ENCODE peak calls at places on chromosomes 5 and 9, in five cellular contexts. Q, R, D, Y and N are unnamed samples.
A peak's percentile ranks its signal among the peaks of the same experiment; 100 is the strongest.

GRCh38 chr5:160330212-160330611 is 17.8 kb upstream of the CCNJL start:
- DNase-seq in D (no peak), Y (no peak), R (no peak), Q (no peak), N (no peak)

GRCh38 chr5:31385774-31386537 is 145.9 kb downstream of the DROSHA start:
- DNase-seq in R (no peak), Y (no peak), D (no peak), Q (no peak), N (no peak)

GRCh38 chr5:132446621-132447020 is 44.0 kb downstream of the IRF1 start:
- DNase-seq in Q (no peak), R (no peak), D (no peak), Y (peak; percentile 89), N (peak; percentile 83)

GRCh38 chr5:71778678-71779276 is 59.7 kb downstream of the CARTPT start:
- DNase-seq in D (peak; percentile 23), R (peak; percentile 9), Q (peak; percentile 25), Y (no peak), N (no peak)

GRCh38 chr5:61304611-61305369 is 27.3 kb upstream of the ZSWIM6 start:
- DNase-seq in D (no peak), R (no peak), Q (peak; percentile 100), Y (no peak), N (peak; percentile 56)

GRCh38 chr5:16051246-16051645 is 128.3 kb downstream of the MARCHF11 start:
- DNase-seq in Y (no peak), D (no peak), R (no peak), Q (peak; percentile 75), N (no peak)

GRCh38 chr9:114844766-114845165 is 38.9 kb upstream of the TNFSF15 start:
- DNase-seq in R (no peak), Y (no peak), Q (peak; percentile 25), D (no peak), N (no peak)

GRCh38 chr9:79630521-79631403 is 59.0 kb downstream of the TLE4 start:
- DNase-seq in Q (no peak), R (no peak), D (no peak), Y (no peak), N (no peak)

GRCh38 chr5:73160239-73160671 is 12.7 kb upstream of the TMEM174 start:
- DNase-seq in Y (no peak), Q (no peak), D (no peak), R (peak; percentile 90), N (no peak)

GRCh38 chr9:15513335-15513734 is 2.6 kb upstream of the PSIP1 start:
- DNase-seq in R (peak; percentile 56), Y (no peak), D (peak; percentile 40), Q (no peak), N (no peak)